ENCODE peak calls at places on chromosomes 1 and 21, in seven cellular contexts. T is breast epithelium, H is GM13976, Z is right lobe of liver, I is fibroblast of mammary gland, P is type B pancreatic cell, F is uterus. J is an unnamed sample.

GRCh38 chr21:44856131-44856530 is 17.4 kb downstream of the PTTG1IP start:
- DNase-seq in T (no peak), H (no peak), Z (no peak), I (no peak), P (no peak), F (no peak), J (no peak)

GRCh38 chr1:17167783-17168479 is 37.0 kb upstream of the PADI1 start:
- DNase-seq in T (peak; percentile 24), H (no peak), Z (no peak), I (peak; percentile 82), P (peak; percentile 24), F (no peak), J (no peak)

GRCh38 chr21:42276526-42277154 is 38.6 kb downstream of the TFF3 start:
- DNase-seq in T (no peak), H (no peak), Z (no peak), I (no peak), P (no peak), F (no peak), J (no peak)

GRCh38 chr1:151790940-151791651 is 796 bp upstream of the TDRKH start:
- DNase-seq in T (no peak), H (no peak), Z (no peak), I (no peak), P (no peak), F (no peak), J (peak; percentile 33)

GRCh38 chr1:240608707-240609106 is 3.2 kb downstream of the GREM2 start:
- DNase-seq in T (no peak), H (no peak), Z (peak; percentile 51), I (peak; percentile 31), P (no peak), F (no peak), J (no peak)

GRCh38 chr1:7005762-7006161 is 220.5 kb downstream of the CAMTA1 start:
- DNase-seq in T (no peak), H (no peak), Z (no peak), I (no peak), P (no peak), F (no peak), J (no peak)

GRCh38 chr1:50976890-50977574 is 7.0 kb downstream of the CDKN2C start:
- DNase-seq in T (no peak), H (peak; percentile 69), Z (peak; percentile 51), I (peak; percentile 64), P (no peak), F (peak; percentile 20), J (peak; percentile 15)

GRCh38 chr1:210362526-210362925 is 33.8 kb downstream of the HHAT start:
- DNase-seq in T (no peak), H (no peak), Z (no peak), I (peak; percentile 54), P (no peak), F (no peak), J (no peak)

GRCh38 chr1:73674945-73675561 is 522.9 kb downstream of the LRRIQ3 start:
- DNase-seq in T (no peak), H (peak; percentile 5), Z (no peak), I (peak; percentile 12), P (no peak), F (no peak), J (peak; percentile 3)

GRCh38 chr1:226046240-226046639 is 16.3 kb upstream of the H3-3A start:
- DNase-seq in T (no peak), H (no peak), Z (no peak), I (peak; percentile 85), P (no peak), F (no peak), J (no peak)

GRCh38 chr1:203327684-203328457 is 22.6 kb downstream of the BTG2 start:
- DNase-seq in T (no peak), H (peak; percentile 80), Z (peak; percentile 63), I (peak; percentile 44), P (no peak), F (no peak), J (no peak)

GRCh38 chr1:59815892-59816291 is 1.1 kb downstream of the HOOK1 start:
- DNase-seq in T (no peak), H (no peak), Z (no peak), I (no peak), P (no peak), F (no peak), J (no peak)

GRCh38 chr1:3065797-3066196 is 3.2 kb upstream of the PRDM16 start:
- DNase-seq in T (no peak), H (no peak), Z (no peak), I (no peak), P (peak; percentile 54), F (no peak), J (no peak)

GRCh38 chr21:37071561-37072238 is 1.2 kb downstream of the PIGP start:
- DNase-seq in T (peak; percentile 70), H (peak; percentile 25), Z (no peak), I (peak; percentile 92), P (no peak), F (peak; percentile 70), J (no peak)

GRCh38 chr1:21534674-21535378 is 25.6 kb downstream of the ALPL start:
- DNase-seq in T (peak; percentile 44), H (peak; percentile 74), Z (no peak), I (peak; percentile 41), P (no peak), F (no peak), J (peak; percentile 41)

GRCh38 chr1:8598060-8598724 is 219.2 kb downstream of the RERE start:
- DNase-seq in T (no peak), H (no peak), Z (no peak), I (peak; percentile 72), P (no peak), F (peak; percentile 47), J (no peak)

GRCh38 chr1:39310015-39310414 is 105.5 kb downstream of the MACF1 start:
- DNase-seq in T (no peak), H (no peak), Z (no peak), I (no peak), P (no peak), F (no peak), J (no peak)

GRCh38 chr1:10794724-10795304 is 1.6 kb downstream of the CASZ1 start:
- DNase-seq in T (no peak), H (peak; percentile 58), Z (no peak), I (no peak), P (no peak), F (no peak), J (peak; percentile 57)

GRCh38 chr1:215005656-215006335 is 76.7 kb upstream of the KCNK2 start:
- DNase-seq in T (no peak), H (no peak), Z (no peak), I (peak; percentile 39), P (no peak), F (no peak), J (no peak)

GRCh38 chr1:168714012-168714411 is 15.0 kb downstream of the DPT start:
- DNase-seq in T (no peak), H (no peak), Z (no peak), I (no peak), P (no peak), F (no peak), J (no peak)

GRCh38 chr1:160550572-160551034 is 27.5 kb upstream of the SLAMF6 start:
- DNase-seq in T (no peak), H (no peak), Z (no peak), I (no peak), P (no peak), F (no peak), J (no peak)

GRCh38 chr21:42655797-42656770 is 2.7 kb downstream of the PDE9A start:
- DNase-seq in T (no peak), H (no peak), Z (no peak), I (no peak), P (no peak), F (no peak), J (peak; percentile 41)

GRCh38 chr21:23936991-23937390 is 1670.3 kb downstream of the MRPL39 start:
- DNase-seq in T (no peak), H (no peak), Z (no peak), I (no peak), P (no peak), F (no peak), J (no peak)

GRCh38 chr1:28577052-28577678 is 14.9 kb upstream of the RAB42 start:
- DNase-seq in T (no peak), H (no peak), Z (no peak), I (peak; percentile 25), P (no peak), F (no peak), J (no peak)

GRCh38 chr1:56190975-56191768 is 388.2 kb downstream of the PLPP3 start:
- DNase-seq in T (no peak), H (no peak), Z (no peak), I (peak; percentile 79), P (no peak), F (no peak), J (no peak)

GRCh38 chr1:100351095-100351884 is 1.0 kb upstream of the CDC14A start:
- DNase-seq in T (peak; percentile 63), H (peak; percentile 83), Z (peak; percentile 89), I (peak; percentile 89), P (peak; percentile 92), F (peak; percentile 82), J (peak; percentile 88)
- TF ChIP-seq CTCF in T (no peak), H (peak; percentile 22), Z (peak; percentile 42), I (peak; percentile 19), P (peak; percentile 58), F (peak; percentile 25), J (peak; percentile 34)

GRCh38 chr1:41361028-41361494 is at the start of gene FOXO6:
- DNase-seq in T (peak; percentile 99), H (peak; percentile 99), Z (peak; percentile 99), I (peak; percentile 92), P (peak; percentile 98), F (peak; percentile 99), J (peak; percentile 98)
- TF ChIP-seq CTCF in T (peak; percentile 17), H (peak; percentile 22), Z (peak; percentile 71), I (no peak), P (peak; percentile 81), F (peak; percentile 86), J (peak; percentile 56)

GRCh38 chr1:154614887-154615286 is 6.9 kb upstream of the ADAR start:
- DNase-seq in T (no peak), H (no peak), Z (no peak), I (peak; percentile 35), P (no peak), F (no peak), J (no peak)
- TF ChIP-seq CTCF in T (no peak), H (no peak), Z (no peak), I (peak; percentile 26), P (no peak), F (no peak), J (no peak)

GRCh38 chr1:231964241-231964640 is 337.7 kb downstream of the DISC1 start:
- DNase-seq in T (no peak), H (no peak), Z (no peak), I (no peak), P (no peak), F (no peak), J (no peak)

GRCh38 chr1:231965615-231966014 is 339.0 kb downstream of the DISC1 start:
- DNase-seq in T (no peak), H (no peak), Z (no peak), I (no peak), P (no peak), F (no peak), J (no peak)

GRCh38 chr1:231962636-231963035 is 336.0 kb downstream of the DISC1 start:
- DNase-seq in T (no peak), H (no peak), Z (no peak), I (no peak), P (no peak), F (no peak), J (no peak)

GRCh38 chr1:231966983-231967382 is 340.4 kb downstream of the DISC1 start:
- DNase-seq in T (no peak), H (no peak), Z (no peak), I (no peak), P (no peak), F (no peak), J (no peak)

DNA sequence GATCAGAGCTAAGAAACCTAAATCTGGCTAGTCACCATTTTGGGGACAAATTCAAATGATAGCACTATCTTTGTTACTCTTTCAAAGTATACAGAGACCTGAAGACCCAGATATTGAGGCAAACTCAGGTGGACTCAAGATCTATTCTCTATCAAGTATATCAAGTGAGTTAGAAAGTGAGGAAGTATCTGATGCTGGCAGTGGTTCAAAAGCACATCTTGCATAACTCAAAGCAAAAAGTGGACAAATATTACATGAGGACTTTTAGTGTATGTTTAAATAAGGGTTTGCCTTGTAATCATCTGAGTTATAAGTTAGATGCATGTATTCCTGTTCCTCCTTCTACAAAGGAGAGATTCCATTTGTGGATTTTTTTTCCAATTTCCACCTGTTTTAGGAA is 338.4 kb downstream of the DISC1 start:
- DNase-seq in T (no peak), H (no peak), Z (no peak), I (no peak), P (no peak), F (no peak), J (no peak)
- TF ChIP-seq CTCF in T (no peak), H (no peak), Z (no peak), I (no peak), P (no peak), F (no peak), J (no peak)

J was measured in nephron progenitor cell.